ENCODE peak calls at places on chromosomes 6 and 20, in six cellular contexts. E, M, O, A, F and H are unnamed samples.
A peak's percentile ranks its signal among the peaks of the same experiment; 100 is the strongest.

GRCh38 chr6:22667855-22668254 is 98.5 kb downstream of the HDGFL1 start:
- DNase-seq in E (no peak), M (no peak), O (no peak), A (no peak), F (no peak), H (no peak)

GRCh38 chr20:4766631-4767030 is 44.9 kb downstream of the PRND start:
- DNase-seq in E (no peak), M (no peak), O (no peak), A (peak; percentile 94), F (no peak), H (no peak)

GRCh38 chr20:9608639-9609440 is 94.5 kb downstream of the LAMP5 start:
- DNase-seq in E (no peak), M (no peak), O (no peak), A (no peak), F (no peak), H (no peak)

GRCh38 chr6:7721654-7722053 is 4.2 kb upstream of the BMP6 start:
- DNase-seq in E (peak; percentile 40), M (no peak), O (no peak), A (peak; percentile 61), F (no peak), H (peak; percentile 30)

GRCh38 chr6:106688177-106688951 is 59.0 kb downstream of the QRSL1 start:
- DNase-seq in E (peak; percentile 36), M (no peak), O (no peak), A (no peak), F (no peak), H (no peak)

GRCh38 chr6:114315841-114316595 is 26.8 kb downstream of the HS3ST5 start:
- DNase-seq in E (no peak), M (no peak), O (no peak), A (no peak), F (no peak), H (no peak)

GRCh38 chr20:57445298-57445697 is 54.1 kb downstream of the RBM38 start:
- DNase-seq in E (peak; percentile 34), M (no peak), O (no peak), A (no peak), F (no peak), H (peak; percentile 83)

GRCh38 chr20:1802385-1803215 is 92.6 kb upstream of the SIRPA start:
- DNase-seq in E (peak; percentile 90), M (peak; percentile 73), O (peak; percentile 75), A (peak; percentile 70), F (peak; percentile 33), H (peak; percentile 77)

GRCh38 chr6:106122306-106122940 is 36.3 kb downstream of the PRDM1 start:
- DNase-seq in E (no peak), M (no peak), O (no peak), A (no peak), F (no peak), H (no peak)

GRCh38 chr20:21378259-21378658 is 19.1 kb downstream of the NKX2-4 start:
- DNase-seq in E (no peak), M (no peak), O (no peak), A (no peak), F (no peak), H (no peak)

GRCh38 chr6:45838486-45838885 is 177.2 kb downstream of the CLIC5 start:
- DNase-seq in E (no peak), M (no peak), O (no peak), A (no peak), F (no peak), H (no peak)

GRCh38 chr20:51740838-51741237 is 27.4 kb downstream of the ATP9A start:
- DNase-seq in E (no peak), M (no peak), O (no peak), A (no peak), F (no peak), H (no peak)

GRCh38 chr6:74936886-74937285 is 269.0 kb downstream of the COL12A1 start:
- DNase-seq in E (no peak), M (no peak), O (no peak), A (no peak), F (no peak), H (peak; percentile 14)

GRCh38 chr6:39218868-39219567 is 10.3 kb downstream of the KCNK5 start:
- DNase-seq in E (no peak), M (no peak), O (no peak), A (peak; percentile 67), F (no peak), H (no peak)

GRCh38 chr6:169986171-169986847 is 234.9 kb downstream of the ERMARD start:
- DNase-seq in E (no peak), M (no peak), O (no peak), A (no peak), F (no peak), H (no peak)

GRCh38 chr6:117444600-117444999 is 18.9 kb upstream of the ROS1 start:
- DNase-seq in E (no peak), M (no peak), O (no peak), A (no peak), F (no peak), H (no peak)

GRCh38 chr6:151330130-151330715 is 61.1 kb downstream of the ZBTB2 start:
- DNase-seq in E (no peak), M (no peak), O (no peak), A (no peak), F (no peak), H (peak; percentile 50)